ENCODE peak calls at places on chromosomes 12 and 14, in four cellular contexts. One of them, this sample, is unnamed.

GRCh38 chr12:113456761-113457160 is 14.9 kb downstream of the LHX5 start:
- DNase-seq in breast epithelium: no peak
- DNase-seq in heart right ventricle: no peak
- DNase-seq in right lobe of liver: no peak
- DNase-seq in this sample: no peak

GRCh38 chr14:26427059-26427458 is 170.8 kb downstream of the NOVA1 start:
- DNase-seq in right lobe of liver: no peak
- DNase-seq in breast epithelium: no peak
- DNase-seq in heart right ventricle: no peak
- DNase-seq in this sample: no peak

GRCh38 chr12:107404981-107405380 is 280.6 kb upstream of the PWP1 start:
- DNase-seq in heart right ventricle: no peak
- DNase-seq in breast epithelium: no peak
- DNase-seq in right lobe of liver: peak; percentile 24
- DNase-seq in this sample: no peak

GRCh38 chr14:28102814-28103213 is 663.8 kb upstream of the FOXG1 start:
- DNase-seq in heart right ventricle: no peak
- DNase-seq in right lobe of liver: no peak
- DNase-seq in breast epithelium: no peak
- DNase-seq in this sample: no peak

GRCh38 chr12:82650627-82651337 is 35.9 kb upstream of the TMTC2 start:
- DNase-seq in heart right ventricle: no peak
- DNase-seq in breast epithelium: no peak
- DNase-seq in right lobe of liver: no peak
- DNase-seq in this sample: no peak

GRCh38 chr12:108918206-108918605 is 38.3 kb downstream of the DAO start:
- DNase-seq in heart right ventricle: no peak
- DNase-seq in breast epithelium: no peak
- DNase-seq in right lobe of liver: no peak
- DNase-seq in this sample: no peak

GRCh38 chr14:99324291-99324690 is 52.3 kb upstream of the BCL11B start:
- DNase-seq in right lobe of liver: no peak
- DNase-seq in heart right ventricle: no peak
- DNase-seq in breast epithelium: peak; percentile 7
- DNase-seq in this sample: no peak

GRCh38 chr12:103997277-103997900 is 31.7 kb downstream of the TDG start:
- DNase-seq in heart right ventricle: peak; percentile 54
- DNase-seq in breast epithelium: no peak
- DNase-seq in right lobe of liver: no peak
- DNase-seq in this sample: no peak

GRCh38 chr14:89851031-89851430 is 103.5 kb downstream of the EFCAB11 start:
- DNase-seq in breast epithelium: no peak
- DNase-seq in heart right ventricle: no peak
- DNase-seq in right lobe of liver: no peak
- DNase-seq in this sample: no peak

GRCh38 chr14:93962701-93963601 is 13.4 kb downstream of the ASB2 start:
- DNase-seq in breast epithelium: peak; percentile 28
- DNase-seq in right lobe of liver: no peak
- DNase-seq in heart right ventricle: no peak
- DNase-seq in this sample: no peak

GRCh38 chr14:105092124-105092911 is 27.1 kb upstream of the GPR132 start:
- DNase-seq in breast epithelium: peak; percentile 43
- DNase-seq in heart right ventricle: no peak
- DNase-seq in right lobe of liver: peak; percentile 47
- DNase-seq in this sample: no peak

GRCh38 chr12:104928036-104928770 is 29.9 kb downstream of the SLC41A2 start:
- DNase-seq in breast epithelium: no peak
- DNase-seq in right lobe of liver: no peak
- DNase-seq in heart right ventricle: no peak
- DNase-seq in this sample: no peak

GRCh38 chr14:105547741-105548169 is 21.4 kb downstream of the TMEM121 start:
- DNase-seq in right lobe of liver: no peak
- DNase-seq in breast epithelium: no peak
- DNase-seq in heart right ventricle: no peak
- DNase-seq in this sample: no peak

GRCh38 chr12:117125275-117125613 is 26.0 kb upstream of the TESC start:
- DNase-seq in breast epithelium: no peak
- DNase-seq in heart right ventricle: no peak
- DNase-seq in right lobe of liver: no peak
- DNase-seq in this sample: no peak

GRCh38 chr12:93191956-93192355 is 185.8 kb upstream of the NUDT4 start:
- DNase-seq in right lobe of liver: no peak
- DNase-seq in heart right ventricle: no peak
- DNase-seq in breast epithelium: no peak
- DNase-seq in this sample: no peak

GRCh38 chr14:95876769-95877490 is at the start of gene TUNAR:
- DNase-seq in heart right ventricle: no peak
- DNase-seq in right lobe of liver: no peak
- DNase-seq in breast epithelium: no peak
- DNase-seq in this sample: no peak

GRCh38 chr12:19945559-19946485 is 422.5 kb upstream of the PDE3A start:
- DNase-seq in right lobe of liver: no peak
- DNase-seq in breast epithelium: no peak
- DNase-seq in heart right ventricle: no peak
- DNase-seq in this sample: no peak

GRCh38 chr12:65960820-65961691 is 136.8 kb downstream of the HMGA2 start:
- DNase-seq in right lobe of liver: no peak
- DNase-seq in breast epithelium: no peak
- DNase-seq in heart right ventricle: no peak
- DNase-seq in this sample: no peak

GRCh38 chr12:105705765-105706164 is 375.3 kb downstream of the C12orf75 start:
- DNase-seq in right lobe of liver: no peak
- DNase-seq in breast epithelium: no peak
- DNase-seq in heart right ventricle: no peak
- DNase-seq in this sample: peak; percentile 32

GRCh38 chr12:104057771-104058197 is 6.5 kb upstream of the HCFC2 start:
- DNase-seq in right lobe of liver: no peak
- DNase-seq in heart right ventricle: no peak
- DNase-seq in breast epithelium: no peak
- DNase-seq in this sample: no peak

GRCh38 chr14:66038214-66038977 is 447.8 kb upstream of the CCDC196 start:
- DNase-seq in right lobe of liver: no peak
- DNase-seq in breast epithelium: peak; percentile 54
- DNase-seq in heart right ventricle: no peak
- DNase-seq in this sample: no peak

GRCh38 chr12:92726865-92727264 is 24.1 kb downstream of the PLEKHG7 start:
- DNase-seq in heart right ventricle: no peak
- DNase-seq in breast epithelium: no peak
- DNase-seq in right lobe of liver: no peak
- DNase-seq in this sample: no peak

GRCh38 chr12:88247241-88247643 is 105.1 kb downstream of the TMTC3 start:
- DNase-seq in heart right ventricle: no peak
- DNase-seq in breast epithelium: no peak
- DNase-seq in right lobe of liver: no peak
- DNase-seq in this sample: no peak

GRCh38 chr14:67186789-67187188 is 2.5 kb upstream of the GARIN2 start:
- DNase-seq in heart right ventricle: no peak
- DNase-seq in right lobe of liver: no peak
- DNase-seq in breast epithelium: no peak
- DNase-seq in this sample: no peak

GRCh38 chr12:75657866-75658265 is 146.5 kb upstream of the KRR1 start:
- DNase-seq in breast epithelium: no peak
- DNase-seq in heart right ventricle: no peak
- DNase-seq in right lobe of liver: no peak
- DNase-seq in this sample: no peak

GRCh38 chr14:105888784-105889665 is 362.6 kb downstream of the TMEM121 start:
- DNase-seq in right lobe of liver: peak; percentile 6
- DNase-seq in heart right ventricle: no peak
- DNase-seq in breast epithelium: no peak
- DNase-seq in this sample: no peak

GRCh38 chr12:1518763-1519516 is 75.4 kb downstream of the FBXL14 start:
- DNase-seq in right lobe of liver: no peak
- DNase-seq in breast epithelium: peak; percentile 42
- DNase-seq in heart right ventricle: no peak
- DNase-seq in this sample: peak; percentile 59

GRCh38 chr14:60945984-60946383 is 34.9 kb downstream of the TRMT5 start:
- DNase-seq in heart right ventricle: no peak
- DNase-seq in right lobe of liver: no peak
- DNase-seq in breast epithelium: no peak
- DNase-seq in this sample: no peak

GRCh38 chr12:79706156-79706555 is 15.4 kb upstream of the PAWR start:
- DNase-seq in right lobe of liver: no peak
- DNase-seq in heart right ventricle: no peak
- DNase-seq in breast epithelium: no peak
- DNase-seq in this sample: no peak

GRCh38 chr12:71746983-71747611 is 7.6 kb upstream of the RAB21 start:
- DNase-seq in right lobe of liver: no peak
- DNase-seq in heart right ventricle: no peak
- DNase-seq in breast epithelium: no peak
- DNase-seq in this sample: peak; percentile 33

GRCh38 chr14:35631071-35631805 is 97.3 kb downstream of the INSM2 start:
- DNase-seq in heart right ventricle: no peak
- DNase-seq in breast epithelium: no peak
- DNase-seq in right lobe of liver: no peak
- DNase-seq in this sample: no peak

GRCh38 chr12:57320639-57321038 is 69.7 kb upstream of the STAC3 start:
- DNase-seq in breast epithelium: no peak
- DNase-seq in heart right ventricle: no peak
- DNase-seq in right lobe of liver: no peak
- DNase-seq in this sample: no peak

GRCh38 chr14:22846811-22847307 is 10.5 kb downstream of the MMP14 start:
- DNase-seq in right lobe of liver: no peak
- DNase-seq in heart right ventricle: no peak
- DNase-seq in breast epithelium: no peak
- DNase-seq in this sample: no peak

GRCh38 chr14:22429546-22429945 is 159.5 kb downstream of the DAD1 start:
- DNase-seq in heart right ventricle: no peak
- DNase-seq in breast epithelium: no peak
- DNase-seq in right lobe of liver: no peak
- DNase-seq in this sample: no peak

GRCh38 chr12:104747330-104747729 is 210.8 kb downstream of the SLC41A2 start:
- DNase-seq in right lobe of liver: no peak
- DNase-seq in heart right ventricle: no peak
- DNase-seq in breast epithelium: no peak
- DNase-seq in this sample: no peak

GRCh38 chr12:32970465-32971110 is 74.0 kb upstream of the PKP2 start:
- DNase-seq in heart right ventricle: no peak
- DNase-seq in right lobe of liver: no peak
- DNase-seq in breast epithelium: no peak
- DNase-seq in this sample: no peak

GRCh38 chr12:104216461-104217058 is 981 bp downstream of the TXNRD1 start:
- DNase-seq in breast epithelium: no peak
- DNase-seq in heart right ventricle: no peak
- DNase-seq in right lobe of liver: no peak
- DNase-seq in this sample: no peak

GRCh38 chr12:15856097-15856982 is 25.8 kb upstream of the STRAP start:
- DNase-seq in heart right ventricle: no peak
- DNase-seq in right lobe of liver: no peak
- DNase-seq in breast epithelium: no peak
- DNase-seq in this sample: peak; percentile 57

GRCh38 chr14:64708148-64709004 is 4.2 kb downstream of the PLEKHG3 start:
- DNase-seq in heart right ventricle: peak; percentile 24
- DNase-seq in right lobe of liver: peak; percentile 80
- DNase-seq in breast epithelium: no peak
- DNase-seq in this sample: no peak

GRCh38 chr14:103123128-103123633 is at the start of gene TNFAIP2:
- DNase-seq in right lobe of liver: peak; percentile 80
- DNase-seq in breast epithelium: no peak
- DNase-seq in heart right ventricle: peak; percentile 81
- DNase-seq in this sample: no peak

GRCh38 chr14:103121846-103122577 is 1.2 kb upstream of the TNFAIP2 start:
- DNase-seq in heart right ventricle: peak; percentile 89
- DNase-seq in right lobe of liver: peak; percentile 90
- DNase-seq in breast epithelium: peak; percentile 71
- DNase-seq in this sample: peak; percentile 77

GRCh38 chr14:103118663-103119404 is 4.4 kb upstream of the TNFAIP2 start:
- DNase-seq in heart right ventricle: peak; percentile 77
- DNase-seq in right lobe of liver: peak; percentile 84
- DNase-seq in breast epithelium: no peak
- DNase-seq in this sample: no peak

GRCh38 chr14:103122578-103123127 is 608 bp upstream of the TNFAIP2 start:
- DNase-seq in right lobe of liver: peak; percentile 44
- DNase-seq in heart right ventricle: no peak
- DNase-seq in breast epithelium: no peak
- DNase-seq in this sample: no peak

GRCh38 chr14:103121161-103121845 is 2.0 kb upstream of the TNFAIP2 start:
- DNase-seq in heart right ventricle: peak; percentile 76
- DNase-seq in breast epithelium: no peak
- DNase-seq in right lobe of liver: peak; percentile 75
- DNase-seq in this sample: no peak
- TF ChIP-seq CTCF in heart right ventricle: no peak
- TF ChIP-seq CTCF in breast epithelium: no peak
- TF ChIP-seq CTCF in right lobe of liver: no peak
- TF ChIP-seq CTCF in this sample: no peak

GRCh38 chr14:92581966-92582566 is 68.5 kb downstream of the RIN3 start:
- DNase-seq in breast epithelium: no peak
- DNase-seq in heart right ventricle: no peak
- DNase-seq in right lobe of liver: no peak
- DNase-seq in this sample: no peak
- H3K27ac ChIP-seq in breast epithelium: no peak overlapping the region
- H3K27ac ChIP-seq in heart right ventricle: no peak overlapping the region
- H3K27ac ChIP-seq in right lobe of liver: no peak overlapping the region
- H3K27ac ChIP-seq in this sample: no peak overlapping the region

GRCh38 chr14:68295316-68295816 is 475.8 kb downstream of the RAD51B start:
- DNase-seq in breast epithelium: no peak
- DNase-seq in heart right ventricle: peak; percentile 41
- DNase-seq in right lobe of liver: no peak
- DNase-seq in this sample: no peak
- H3K4me1 ChIP-seq in breast epithelium: no peaks in the 10 kb centered on the region
- H3K4me1 ChIP-seq in heart right ventricle: peaks cover 42% of the 10 kb centered on the region
- H3K4me1 ChIP-seq in right lobe of liver: no peaks in the 10 kb centered on the region
- H3K4me1 ChIP-seq in this sample: no peaks in the 10 kb centered on the region

DNA sequence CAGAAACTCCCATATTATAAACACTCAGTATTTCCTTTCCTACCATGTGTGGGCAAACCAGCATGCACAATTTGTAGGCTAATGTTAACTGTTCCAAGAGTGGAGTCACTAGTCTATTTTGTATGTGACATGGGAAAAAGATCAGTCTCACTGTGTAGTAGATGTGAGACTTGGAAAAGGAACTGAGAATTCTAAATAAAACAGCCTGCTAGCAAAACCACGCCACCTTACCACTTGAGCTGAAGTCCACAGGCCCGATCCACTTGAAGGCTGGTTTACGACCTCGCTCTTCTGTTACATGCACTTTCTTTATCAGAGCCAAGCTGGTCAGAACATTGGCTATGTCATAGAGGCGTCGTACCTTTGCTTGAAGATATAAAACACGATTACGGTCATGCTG is 22.5 kb downstream of the E2F7 start:
- DNase-seq in right lobe of liver: no peak
- DNase-seq in heart right ventricle: no peak
- DNase-seq in breast epithelium: no peak
- DNase-seq in this sample: no peak
- TF ChIP-seq CTCF in right lobe of liver: no peak
- TF ChIP-seq CTCF in heart right ventricle: no peak
- TF ChIP-seq CTCF in breast epithelium: no peak
- TF ChIP-seq CTCF in this sample: no peak

This sample was measured in prostate gland.